ENCODE peak calls at places on chromosomes 12 and 14, in five cellular contexts. P is stimulated activated CD8-positive, alpha-beta memory T cell treated with anti-CD3 and anti-CD28 coated beads, Interleukin-2, amount 100 ng/mL, for 48 hours; Y is activated B cell treated with CpG ODN at 0.5 μM for 24 hours; R is stimulated activated effector memory CD8-positive, alpha-beta T cell treated with anti-CD3 and anti-CD28 coated beads, Interleukin-12 subunit alpha, Interleukin-12 subunit beta, amount 100 ng/mL, for 72 hours; H is GM19239. O is an unnamed sample.

GRCh38 chr12:1234073-1234472 is 243.1 kb downstream of the ERC1 start:
- DNase-seq in Y (no peak), R (no peak), H (no peak), P (no peak), O (no peak)

GRCh38 chr14:23387916-23388882 is 11.4 kb downstream of the CMTM5 start:
- DNase-seq in R (no peak), P (no peak), H (no peak), Y (no peak), O (no peak)

GRCh38 chr12:54431911-54432814 is 13.1 kb upstream of the ITGA5 start:
- DNase-seq in H (no peak), R (no peak), Y (no peak), P (no peak), O (no peak)

GRCh38 chr12:120394483-120395367 is 25.8 kb upstream of the MSI1 start:
- DNase-seq in P (no peak), R (no peak), H (no peak), Y (no peak), O (no peak)

GRCh38 chr12:128606538-128606937 is 217.2 kb downstream of the SLC15A4 start:
- DNase-seq in R (no peak), P (no peak), Y (no peak), H (no peak), O (no peak)

GRCh38 chr12:47504775-47505446 is 200.9 kb downstream of the RPAP3 start:
- DNase-seq in P (no peak), Y (no peak), R (no peak), H (no peak), O (no peak)

GRCh38 chr14:71932229-71932951 is at the start of gene RGS6:
- DNase-seq in H (peak), R (peak), Y (peak), P (peak), O (no peak)

GRCh38 chr14:70855486-70855885 is 46.2 kb upstream of the MAP3K9 start:
- DNase-seq in R (no peak), H (no peak), Y (no peak), P (no peak), O (no peak)

GRCh38 chr12:47987411-47988072 is 16.7 kb downstream of the COL2A1 start:
- DNase-seq in Y (peak), R (no peak), P (no peak), H (no peak), O (no peak)

GRCh38 chr12:110531741-110532333 is 29.7 kb downstream of the RAD9B start:
- DNase-seq in H (peak), Y (no peak), R (no peak), P (no peak), O (no peak)

GRCh38 chr12:101172316-101172715 is 37.7 kb downstream of the SLC5A8 start:
- DNase-seq in R (no peak), Y (no peak), P (no peak), H (no peak), O (no peak)

GRCh38 chr14:90281261-90281660 is 24.9 kb downstream of the PSMC1 start:
- DNase-seq in Y (no peak), R (no peak), P (no peak), H (no peak), O (no peak)

GRCh38 chr12:97681612-97682504 is 219.3 kb downstream of the RMST start:
- DNase-seq in P (no peak), R (no peak), H (no peak), Y (no peak), O (no peak)

GRCh38 chr12:111182391-111182790 is 186.5 kb downstream of the PHETA1 start:
- DNase-seq in P (no peak), R (no peak), Y (no peak), H (no peak), O (no peak)

GRCh38 chr12:1593232-1594044 is 943 bp downstream of the FBXL14 start:
- DNase-seq in P (no peak), Y (no peak), R (peak), H (no peak), O (no peak)

GRCh38 chr14:88856786-88857366 is 32.4 kb downstream of the TTC8 start:
- DNase-seq in P (no peak), R (no peak), Y (no peak), H (no peak), O (no peak)

GRCh38 chr12:12327802-12328201 is 22.2 kb downstream of the MANSC1 start:
- DNase-seq in R (no peak), H (peak), P (no peak), Y (no peak), O (peak)

GRCh38 chr12:126891789-126892188 is 1375.2 kb upstream of the TMEM132C start:
- DNase-seq in H (no peak), P (no peak), R (no peak), Y (no peak), O (no peak)

GRCh38 chr14:30915596-30915995 is 41.2 kb downstream of the COCH start:
- DNase-seq in Y (no peak), H (no peak), R (no peak), P (no peak), O (no peak)

GRCh38 chr14:80955434-80955939 is at the start of gene TSHR:
- DNase-seq in R (no peak), H (no peak), Y (no peak), P (no peak), O (no peak)

GRCh38 chr12:46483572-46484395 is 111.2 kb upstream of the SLC38A2 start:
- DNase-seq in H (no peak), P (no peak), R (no peak), Y (no peak), O (no peak)

GRCh38 chr14:87908591-87908990 is 84.4 kb downstream of the GALC start:
- DNase-seq in H (no peak), Y (no peak), R (no peak), P (no peak), O (no peak)